ENCODE peak calls at places on chromosomes 13 and 19, in eight cellular contexts. B is transverse colon, L is tibial nerve, U is GM12878, M is suprapubic skin, X is upper lobe of left lung, F is stomach, I is sigmoid colon. V is an unnamed sample.
A peak's percentile ranks its signal among the peaks of the same experiment; 100 is the strongest.

GRCh38 chr13:108551674-108552073 is 77.7 kb upstream of the MYO16 start:
- DNase-seq in B (no peak), L (no peak), U (no peak), M (no peak), X (no peak), F (no peak), I (no peak), V (no peak)

GRCh38 chr13:111658150-111659100 is 338.0 kb downstream of the TEX29 start:
- DNase-seq in B (no peak), L (no peak), U (no peak), M (peak; percentile 62), X (no peak), F (no peak), I (no peak), V (no peak)

GRCh38 chr13:36736119-36736726 is 62.4 kb downstream of the SERTM1 start:
- DNase-seq in B (peak; percentile 19), L (peak; percentile 64), U (no peak), M (no peak), X (peak; percentile 31), F (peak; percentile 45), I (peak; percentile 69), V (no peak)

GRCh38 chr13:98473135-98473791 is 103.6 kb downstream of the STK24 start:
- DNase-seq in B (no peak), L (no peak), U (no peak), M (no peak), X (no peak), F (no peak), I (peak; percentile 56), V (no peak)

GRCh38 chr13:77460195-77460594 is 75.3 kb upstream of the SCEL start:
- DNase-seq in B (no peak), L (peak; percentile 49), U (peak; percentile 26), M (no peak), X (peak; percentile 68), F (peak; percentile 39), I (peak; percentile 69), V (no peak)

GRCh38 chr13:59879281-59879680 is 284.4 kb downstream of the DIAPH3 start:
- DNase-seq in B (no peak), L (no peak), U (no peak), M (no peak), X (no peak), F (no peak), I (no peak), V (no peak)

GRCh38 chr19:11195169-11195568 is 2.2 kb downstream of the KANK2 start:
- DNase-seq in B (no peak), L (no peak), U (no peak), M (no peak), X (no peak), F (no peak), I (peak; percentile 78), V (no peak)

GRCh38 chr19:49685845-49686332 is 3.5 kb upstream of the ADM5 start:
- DNase-seq in B (no peak), L (no peak), U (no peak), M (peak; percentile 66), X (no peak), F (no peak), I (no peak), V (no peak)

GRCh38 chr19:49907745-49908446 is 11.2 kb upstream of the IL4I1 start:
- DNase-seq in B (no peak), L (no peak), U (peak; percentile 59), M (no peak), X (no peak), F (no peak), I (no peak), V (no peak)

GRCh38 chr13:32211788-32212187 is 103.4 kb downstream of the ZAR1L start:
- DNase-seq in B (no peak), L (no peak), U (no peak), M (no peak), X (no peak), F (no peak), I (peak; percentile 74), V (peak; percentile 87)

GRCh38 chr13:111280666-111281577 is 39.5 kb upstream of the TEX29 start:
- DNase-seq in B (no peak), L (no peak), U (no peak), M (no peak), X (no peak), F (no peak), I (no peak), V (peak; percentile 7)

GRCh38 chr13:85497652-85498051 is 301.6 kb downstream of the SLITRK6 start:
- DNase-seq in B (no peak), L (no peak), U (no peak), M (no peak), X (no peak), F (no peak), I (no peak), V (no peak)

GRCh38 chr13:73767747-73768315 is 366.4 kb downstream of the KLF12 start:
- DNase-seq in B (no peak), L (no peak), U (no peak), M (no peak), X (no peak), F (no peak), I (no peak), V (no peak)

GRCh38 chr19:47351545-47351944 is 2.4 kb downstream of the DHX34 start:
- DNase-seq in B (no peak), L (no peak), U (no peak), M (no peak), X (no peak), F (no peak), I (no peak), V (no peak)

GRCh38 chr13:106486287-106486686 is 49.2 kb downstream of the EFNB2 start:
- DNase-seq in B (no peak), L (no peak), U (no peak), M (no peak), X (no peak), F (no peak), I (no peak), V (no peak)

GRCh38 chr13:36057041-36057440 is 74.1 kb downstream of the DCLK1 start:
- DNase-seq in B (no peak), L (no peak), U (no peak), M (no peak), X (no peak), F (no peak), I (no peak), V (no peak)

GRCh38 chr13:61294467-61295186 is 121.0 kb downstream of the PCDH20 start:
- DNase-seq in B (no peak), L (no peak), U (no peak), M (no peak), X (no peak), F (no peak), I (no peak), V (no peak)

GRCh38 chr19:16541526-16542044 is 652 bp downstream of the CHERP start:
- DNase-seq in B (no peak), L (no peak), U (no peak), M (no peak), X (no peak), F (no peak), I (no peak), V (no peak)

GRCh38 chr13:35848868-35849644 is 282.1 kb downstream of the DCLK1 start:
- DNase-seq in B (no peak), L (no peak), U (no peak), M (no peak), X (no peak), F (no peak), I (no peak), V (no peak)

GRCh38 chr19:19508217-19508616 is 7.1 kb downstream of the TSSK6 start:
- DNase-seq in B (no peak), L (no peak), U (no peak), M (no peak), X (no peak), F (no peak), I (no peak), V (no peak)

GRCh38 chr13:45063261-45063870 is 56.9 kb upstream of the GTF2F2 start:
- DNase-seq in B (no peak), L (no peak), U (no peak), M (no peak), X (no peak), F (no peak), I (no peak), V (no peak)

DNA sequence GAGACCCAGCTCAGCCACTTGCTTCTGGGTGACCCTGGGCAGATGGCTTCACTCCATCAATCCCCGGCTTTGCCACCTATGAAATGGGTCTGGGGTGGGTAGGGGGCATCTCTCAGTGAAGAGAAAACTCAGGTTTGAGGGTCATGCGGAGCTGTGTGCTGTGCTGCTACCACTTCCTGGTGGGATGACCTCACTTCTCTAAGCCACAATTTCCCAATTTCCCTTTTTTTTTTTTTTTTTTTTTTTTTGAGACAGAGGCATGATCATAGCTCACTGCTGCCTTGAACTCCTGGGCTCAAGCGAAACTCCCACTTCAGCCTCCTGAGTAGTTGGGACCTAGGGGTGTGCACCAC is 4.6 kb upstream of the PLAUR start:
- DNase-seq in B (no peak), L (no peak), U (no peak), M (no peak), X (no peak), F (no peak), I (no peak), V (no peak)
- TF ChIP-seq EP300 in B (no peak), L (no peak), U (no peak), M (no peak), X (no peak), F (no peak), I (no peak), V (no peak)

GRCh38 chr19:21838646-21839045 is 2.7 kb upstream of the ZNF43 start:
- DNase-seq in B (no peak), L (no peak), U (no peak), M (no peak), X (no peak), F (no peak), I (no peak), V (no peak)
- H3K36me3 ChIP-seq in B (no peaks in the 10 kb centered on the region), L (no peaks in the 10 kb centered on the region), U (no peaks in the 10 kb centered on the region), M (peaks cover 40% of the 10 kb centered on the region), X (no peaks in the 10 kb centered on the region), F (peaks cover 43% of the 10 kb centered on the region), I (peaks cover 5% of the 10 kb centered on the region), V (peaks cover 3% of the 10 kb centered on the region)

DNA sequence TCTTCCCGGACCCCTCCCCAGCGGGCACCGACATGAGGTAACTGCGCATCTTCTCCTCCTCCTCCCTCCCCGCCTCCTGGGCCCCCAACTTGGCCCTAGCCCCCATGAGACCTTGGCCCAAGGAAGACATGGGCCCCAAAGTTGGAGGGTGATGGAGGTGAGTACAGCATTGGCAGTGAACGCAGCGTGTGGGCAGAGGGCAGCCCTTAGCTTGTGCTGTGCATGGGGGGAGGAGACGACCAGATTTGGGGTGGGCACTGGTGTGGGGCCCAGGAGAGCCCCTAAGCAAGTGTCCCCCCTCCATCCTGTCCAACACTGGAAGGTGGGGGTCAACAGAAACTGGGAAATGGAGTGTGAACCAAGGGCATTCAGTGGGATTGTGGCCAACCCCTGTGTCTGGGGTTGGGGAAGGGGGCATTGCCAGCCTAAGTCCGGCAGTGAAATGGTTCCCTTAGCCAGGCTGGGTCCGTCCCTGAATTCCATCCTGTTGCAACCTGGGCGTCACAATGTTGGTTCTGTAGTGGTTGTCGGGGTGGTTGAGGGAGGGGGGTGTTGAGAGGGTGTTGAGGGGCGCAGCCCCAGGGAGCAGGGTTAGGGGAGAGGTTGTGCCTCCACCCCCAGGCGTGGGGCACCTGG is 23.5 kb downstream of the NUMBL start:
- DNase-seq in B (no peak), L (no peak), U (no peak), M (no peak), X (no peak), F (no peak), I (no peak), V (no peak)
- TF ChIP-seq EP300 in B (no peak), L (no peak), U (no peak), M (no peak), X (no peak), F (no peak), I (no peak), V (no peak)

DNA sequence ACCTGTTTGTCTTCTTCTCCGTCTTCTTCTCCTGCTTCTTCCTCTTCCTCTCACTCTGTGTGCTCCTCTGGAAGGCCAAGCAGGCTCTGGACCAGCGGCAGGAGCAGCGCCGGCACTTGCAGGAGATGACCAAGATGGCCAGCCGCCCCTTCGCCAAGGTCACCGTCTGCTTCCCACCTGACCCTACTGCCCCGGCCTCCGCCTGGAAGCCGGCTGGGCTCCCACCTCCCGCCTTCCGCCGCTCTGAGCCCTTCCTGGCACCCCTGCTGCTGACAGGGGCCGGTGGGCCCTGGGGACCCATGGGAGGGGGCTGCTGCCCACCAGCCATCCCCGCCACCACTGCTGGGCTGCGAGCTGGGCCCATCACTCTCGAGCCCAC is 13.9 kb downstream of the CNFN start:
- DNase-seq in B (no peak), L (no peak), U (no peak), M (no peak), X (no peak), F (no peak), I (no peak), V (no peak)
- H3K36me3 ChIP-seq in B (no peaks in the 10 kb centered on the region), L (no peaks in the 10 kb centered on the region), U (no peaks in the 10 kb centered on the region), M (peaks cover 38% of the 10 kb centered on the region), X (no peaks in the 10 kb centered on the region), F (peaks cover 45% of the 10 kb centered on the region), I (no peaks in the 10 kb centered on the region), V (peaks cover 24% of the 10 kb centered on the region)